ENCODE peak calls at places on chromosomes 6 and 20, in six cellular contexts. I is spleen, T is uterus, Q is GM12878, M is body of pancreas, H is stomach. S is an unnamed sample.
A peak's percentile ranks its signal among the peaks of the same experiment; 100 is the strongest.

GRCh38 chr6:136962661-136963060 is 40.6 kb downstream of the SLC35D3 start:
- DNase-seq in H (peak; percentile 65), T (no peak), Q (no peak), I (no peak), M (peak; percentile 49), S (no peak)

GRCh38 chr6:96520851-96521115 is 823 bp upstream of the UFL1 start:
- DNase-seq in I (no peak), Q (no peak), M (no peak), T (no peak), H (no peak), S (no peak)

GRCh38 chr6:1761472-1761871 is 151.8 kb downstream of the FOXC1 start:
- DNase-seq in T (no peak), Q (no peak), I (no peak), H (no peak), M (no peak), S (no peak)

GRCh38 chr20:3768342-3769130 is 983 bp upstream of the ADISSP start:
- DNase-seq in I (peak; percentile 95), T (peak; percentile 74), M (peak; percentile 70), Q (no peak), H (peak; percentile 63), S (peak; percentile 81)

GRCh38 chr6:63565058-63565726 is 7.1 kb upstream of the LOC128125822 start:
- DNase-seq in H (no peak), I (no peak), T (no peak), M (no peak), Q (no peak), S (no peak)

GRCh38 chr6:126075335-126076071 is 89.2 kb downstream of the TRMT11 start:
- DNase-seq in M (no peak), T (no peak), Q (no peak), I (no peak), H (no peak), S (no peak)

GRCh38 chr6:467111-467510 is 75.6 kb downstream of the IRF4 start:
- DNase-seq in T (no peak), H (no peak), Q (no peak), I (no peak), M (no peak), S (no peak)

GRCh38 chr6:7691675-7692452 is 34.0 kb upstream of the BMP6 start:
- DNase-seq in Q (no peak), M (no peak), T (no peak), H (no peak), I (no peak), S (peak; percentile 49)

GRCh38 chr20:36462440-36463211 is 78.7 kb upstream of the MYL9 start:
- DNase-seq in H (peak; percentile 36), M (peak; percentile 65), Q (no peak), I (peak; percentile 87), T (peak; percentile 76), S (peak; percentile 49)

GRCh38 chr6:110337481-110337880 is 20.7 kb downstream of the METTL24 start:
- DNase-seq in Q (no peak), T (no peak), I (no peak), M (no peak), H (no peak), S (no peak)

GRCh38 chr20:64158346-64159285 is 5.6 kb upstream of the MYT1 start:
- DNase-seq in I (no peak), T (no peak), Q (no peak), H (no peak), M (no peak), S (no peak)

GRCh38 chr6:41770381-41771057 is 9.2 kb downstream of the FRS3 start:
- DNase-seq in I (no peak), H (no peak), T (no peak), Q (no peak), M (no peak), S (no peak)

GRCh38 chr6:117272886-117273285 is 7.5 kb downstream of the VGLL2 start:
- DNase-seq in I (no peak), H (no peak), Q (no peak), M (no peak), T (no peak), S (no peak)

GRCh38 chr6:168018664-168019063 is 21.2 kb downstream of the KIF25 start:
- DNase-seq in I (peak; percentile 47), T (no peak), H (no peak), Q (no peak), M (no peak), S (no peak)

GRCh38 chr6:53447869-53448268 is 97.0 kb downstream of the GCLC start:
- DNase-seq in T (no peak), I (no peak), M (no peak), Q (no peak), H (no peak), S (no peak)

GRCh38 chr20:63529180-63529860 is 7.9 kb downstream of the PTK6 start:
- DNase-seq in T (no peak), M (peak; percentile 15), I (no peak), Q (no peak), H (no peak), S (no peak)

GRCh38 chr6:74519172-74519571 is 686.7 kb downstream of the COL12A1 start:
- DNase-seq in I (no peak), Q (no peak), M (no peak), T (no peak), H (no peak), S (no peak)

GRCh38 chr6:45500924-45501816 is 123.4 kb upstream of the SUPT3H start:
- DNase-seq in Q (no peak), I (no peak), T (no peak), M (no peak), H (no peak), S (no peak)

GRCh38 chr6:70411542-70411941 is 1.8 kb upstream of the FAM135A start:
- DNase-seq in M (no peak), H (no peak), T (no peak), Q (no peak), I (no peak), S (no peak)

GRCh38 chr6:96089173-96089572 is 73.4 kb downstream of the FUT9 start:
- DNase-seq in T (no peak), M (no peak), H (peak; percentile 36), I (no peak), Q (no peak), S (no peak)

GRCh38 chr6:71404145-71404966 is 115.7 kb downstream of the OGFRL1 start:
- DNase-seq in I (no peak), Q (no peak), M (no peak), T (no peak), H (no peak), S (no peak)

GRCh38 chr6:151240861-151241642 is 1.3 kb downstream of the AKAP12 start:
- DNase-seq in I (no peak), Q (no peak), M (peak; percentile 50), H (peak; percentile 36), T (peak; percentile 62), S (peak; percentile 51)
- H3K27ac ChIP-seq in I (peak overlapping the region; percentile 84), Q (no peak overlapping the region), M (peak overlapping the region; percentile 43), H (peak overlapping the region; percentile 97), T (peak overlapping the region; percentile 94), S (peak overlapping the region; percentile 93)

GRCh38 chr6:30847971-30848441 is 36.3 kb upstream of the DDR1 start:
- DNase-seq in T (no peak), H (no peak), Q (no peak), I (no peak), M (no peak), S (no peak)
- TF ChIP-seq POLR2A in T (no peak), H (no peak), Q (no peak), I (no peak), M (no peak), S (no peak)

GRCh38 chr6:149383371-149383770 is 16.7 kb upstream of the SUMO4 start:
- DNase-seq in I (no peak), T (no peak), H (no peak), Q (no peak), M (no peak), S (no peak)

GRCh38 chr6:149384464-149384863 is 15.6 kb upstream of the SUMO4 start:
- DNase-seq in T (no peak), Q (no peak), H (no peak), I (no peak), M (no peak), S (no peak)

GRCh38 chr6:149387787-149388512 is 12.1 kb upstream of the SUMO4 start:
- DNase-seq in T (no peak), H (no peak), M (no peak), I (no peak), Q (no peak), S (no peak)

GRCh38 chr6:149389509-149390297 is 10.4 kb upstream of the SUMO4 start:
- DNase-seq in M (no peak), Q (no peak), H (no peak), T (no peak), I (no peak), S (no peak)

DNA sequence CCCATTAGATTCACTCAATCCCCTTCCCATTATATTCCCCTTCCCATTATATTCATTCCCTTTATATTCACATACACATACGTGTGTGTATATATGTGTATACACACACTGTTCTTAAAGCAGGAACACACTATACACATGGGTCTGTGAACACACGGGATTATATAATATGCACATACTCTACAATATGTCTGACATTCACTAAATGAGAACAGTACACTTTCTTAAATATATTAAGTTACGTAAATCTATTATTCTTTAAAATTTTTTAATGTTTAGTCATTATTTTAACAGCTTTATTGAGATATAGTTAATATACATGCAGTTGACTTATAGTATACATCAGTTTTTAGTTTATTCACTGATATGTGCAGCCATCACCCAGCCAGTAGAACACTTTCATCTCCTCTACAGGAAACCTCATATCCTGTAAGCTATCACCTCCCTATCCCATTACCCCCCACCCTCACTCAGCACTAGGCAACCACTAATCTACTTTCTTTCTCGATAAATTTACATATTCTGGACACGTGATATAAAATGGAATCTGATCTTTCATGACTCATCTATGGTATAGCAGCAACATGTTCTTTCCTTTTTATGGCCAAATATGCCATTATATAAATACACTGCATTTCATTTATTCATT is 13.9 kb upstream of the SUMO4 start:
- DNase-seq in H (no peak), M (no peak), Q (no peak), I (no peak), T (no peak), S (no peak)
- H3K9me3 ChIP-seq in H (no peaks in the 10 kb centered on the region), M (no peaks in the 10 kb centered on the region), Q (peaks cover 17% of the 10 kb centered on the region), I (no peaks in the 10 kb centered on the region), T (no peaks in the 10 kb centered on the region), S (no peaks in the 10 kb centered on the region)

GRCh38 chr6:138541793-138542481 is 42.6 kb upstream of the NHSL1 start:
- DNase-seq in H (no peak), M (no peak), I (no peak), Q (no peak), T (no peak), S (no peak)

GRCh38 chr6:138543648-138544047 is 44.4 kb upstream of the NHSL1 start:
- DNase-seq in M (no peak), I (no peak), T (no peak), Q (no peak), H (no peak), S (no peak)

GRCh38 chr6:138539882-138540281 is 40.6 kb upstream of the NHSL1 start:
- DNase-seq in Q (no peak), H (no peak), T (no peak), M (no peak), I (no peak), S (no peak)

GRCh38 chr6:138538390-138539031 is 39.2 kb upstream of the NHSL1 start:
- DNase-seq in T (no peak), M (no peak), H (no peak), I (no peak), Q (no peak), S (no peak)

DNA sequence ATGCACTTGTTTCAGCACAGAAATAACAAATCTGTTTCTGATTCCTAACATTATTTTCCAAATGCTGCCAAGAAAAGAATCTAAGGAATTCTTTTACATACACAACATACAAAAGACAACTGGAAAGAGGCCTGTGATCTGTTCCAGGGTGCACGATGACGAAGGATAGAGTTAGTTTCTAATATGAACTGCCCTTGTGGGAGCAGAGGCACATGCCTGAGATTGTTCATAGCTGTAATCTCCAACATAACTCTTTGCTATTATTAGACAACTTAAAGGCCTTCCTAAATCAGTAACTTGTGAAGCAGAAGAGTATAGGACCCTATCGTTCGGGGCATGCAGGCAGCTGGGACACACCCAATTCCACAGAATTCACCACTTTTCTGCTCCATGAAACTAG is 41.2 kb upstream of the NHSL1 start:
- DNase-seq in I (no peak), H (no peak), M (no peak), Q (no peak), T (no peak), S (no peak)
- H3K27ac ChIP-seq in I (no peak overlapping the region), H (peak overlapping the region; percentile 64), M (no peak overlapping the region), Q (no peak overlapping the region), T (no peak overlapping the region), S (no peak overlapping the region)